ENCODE peak calls at places on chromosomes 4 and X, in five cellular contexts. H is H1, S is A549, K is IMR-90, O is HepG2. J is an unnamed sample.

GRCh38 chrX:119541188-119541587 is 24.0 kb downstream of the STEEP1 start:
- DNase-seq in H (no peak), S (peak; percentile 55), K (peak; percentile 86), O (no peak), J (no peak)

GRCh38 chrX:71579990-71580380 is 1.7 kb downstream of the GCNA start:
- DNase-seq in H (no peak), S (no peak), K (no peak), O (no peak), J (no peak)

GRCh38 chr4:6855692-6856297 is 53.8 kb upstream of the TBC1D14 start:
- DNase-seq in H (no peak), S (peak; percentile 71), K (peak; percentile 93), O (peak; percentile 20), J (no peak)

GRCh38 chrX:15646543-15646942 is 18.1 kb downstream of the CLTRN start:
- DNase-seq in H (no peak), S (no peak), K (no peak), O (no peak), J (no peak)

GRCh38 chr4:2269618-2270163 is 7.8 kb upstream of the MXD4 start:
- DNase-seq in H (no peak), S (no peak), K (no peak), O (no peak), J (no peak)

GRCh38 chr4:114927881-114928280 is 185.5 kb downstream of the NDST4 start:
- DNase-seq in H (no peak), S (no peak), K (no peak), O (no peak), J (no peak)

GRCh38 chr4:78642934-78643333 is 91.4 kb downstream of the ANXA3 start:
- DNase-seq in H (no peak), S (no peak), K (no peak), O (no peak), J (no peak)

GRCh38 chrX:16282209-16282608 is 114.9 kb downstream of the MAGEB17 start:
- DNase-seq in H (no peak), S (no peak), K (no peak), O (no peak), J (no peak)

GRCh38 chr4:118807659-118808058 is 28.3 kb downstream of the SEC24D start:
- DNase-seq in H (no peak), S (no peak), K (no peak), O (no peak), J (no peak)

GRCh38 chr4:53622739-53623151 is 31.5 kb upstream of the LNX1 start:
- DNase-seq in H (no peak), S (no peak), K (peak; percentile 89), O (no peak), J (no peak)

GRCh38 chr4:54696649-54697048 is 38.9 kb downstream of the KIT start:
- DNase-seq in H (no peak), S (no peak), K (no peak), O (no peak), J (no peak)

DNA sequence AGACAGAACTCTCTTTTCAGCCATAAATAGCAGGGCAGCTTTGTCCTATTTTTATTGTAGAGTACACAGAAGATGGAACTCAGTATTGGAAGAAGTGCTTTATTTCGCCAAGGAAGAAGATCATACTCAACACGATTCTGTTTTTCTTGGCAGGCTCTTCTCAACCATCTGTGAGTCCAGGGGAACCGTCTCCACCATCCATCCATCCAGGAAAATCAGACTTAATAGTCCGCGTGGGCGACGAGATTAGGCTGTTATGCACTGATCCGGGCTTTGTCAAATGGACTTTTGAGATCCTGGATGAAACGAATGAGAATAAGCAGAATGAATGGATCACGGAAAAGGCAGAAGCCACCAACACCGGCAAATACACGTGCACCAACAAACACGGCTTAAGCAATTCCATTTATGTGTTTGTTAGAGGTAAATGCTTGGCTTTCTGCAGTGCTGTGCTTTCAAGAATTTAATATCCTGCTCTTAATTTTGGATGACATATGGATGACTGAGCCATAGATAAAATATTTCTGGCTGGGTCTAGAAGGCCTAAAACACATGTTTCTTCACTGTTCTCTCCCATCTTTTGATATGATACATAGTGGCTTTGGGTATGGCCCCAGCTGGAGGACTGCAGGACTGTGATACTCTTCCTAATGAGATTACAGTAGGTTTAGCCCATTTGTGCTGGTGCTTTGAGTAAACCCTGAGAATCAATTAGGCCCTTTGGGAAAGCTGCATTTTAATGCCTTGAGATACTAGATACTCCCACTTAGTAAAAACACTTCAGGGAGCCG is 37.8 kb downstream of the KIT start:
- DNase-seq in H (no peak), S (no peak), K (no peak), O (no peak), J (no peak)
- TF ChIP-seq POLR2A in H (no peak), S (no peak), K (no peak), O (no peak), J (no peak)

GRCh38 chr4:40831462-40831861 is 81.7 kb downstream of the NSUN7 start:
- DNase-seq in H (no peak), S (no peak), K (no peak), O (no peak), J (no peak)
- TF ChIP-seq MAFK in H (no peak), S (no peak), K (no peak), O (no peak), J (no peak)

DNA sequence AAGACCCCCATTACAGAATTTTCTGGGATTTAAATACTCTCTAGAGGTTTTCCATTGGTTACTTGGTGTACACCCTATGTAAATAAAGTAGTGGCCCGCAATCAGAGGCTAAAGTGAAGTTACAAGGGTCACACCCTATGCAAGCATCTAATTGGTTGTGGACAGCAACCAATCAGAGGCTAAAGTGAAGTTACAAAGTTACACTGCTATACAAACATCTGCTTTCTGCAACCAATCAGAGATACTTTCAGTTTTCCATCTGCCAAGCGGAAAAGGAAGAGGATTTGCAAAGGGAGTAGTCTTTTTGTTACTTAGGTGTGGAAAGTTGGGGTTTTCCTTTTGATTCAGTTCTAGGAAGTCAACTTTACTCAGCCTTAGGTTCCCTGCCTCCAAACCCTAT is 2.0 kb upstream of the ATRX start:
- DNase-seq in H (no peak), S (peak; percentile 88), K (peak; percentile 14), O (peak; percentile 86), J (peak; percentile 40)
- TF ChIP-seq POLR2A in H (no peak), S (no peak), K (no peak), O (no peak), J (no peak)

DNA sequence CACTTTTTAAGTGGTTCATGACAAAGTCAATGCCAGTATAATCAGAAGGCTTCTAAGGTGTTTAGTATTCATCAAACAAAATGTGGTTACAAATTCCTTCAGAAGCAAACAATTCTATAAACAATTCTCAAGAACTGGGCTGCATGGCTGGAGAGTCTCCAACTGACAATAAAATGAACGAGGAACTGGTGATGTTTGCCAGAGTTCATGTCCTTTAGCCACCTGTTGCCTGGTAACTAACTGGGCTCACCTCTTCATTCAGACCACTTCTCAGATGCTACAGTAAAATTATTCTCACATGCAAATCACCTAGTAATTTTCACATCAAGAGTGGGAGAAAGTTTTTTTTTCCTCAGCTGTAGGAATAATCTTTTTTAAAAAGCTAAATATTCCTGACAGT is 53.3 kb downstream of the CAMK2D start:
- DNase-seq in H (no peak), S (no peak), K (peak; percentile 29), O (no peak), J (no peak)
- TF ChIP-seq MAFK in H (no peak), S (no peak), K (no peak), O (no peak), J (no peak)

DNA sequence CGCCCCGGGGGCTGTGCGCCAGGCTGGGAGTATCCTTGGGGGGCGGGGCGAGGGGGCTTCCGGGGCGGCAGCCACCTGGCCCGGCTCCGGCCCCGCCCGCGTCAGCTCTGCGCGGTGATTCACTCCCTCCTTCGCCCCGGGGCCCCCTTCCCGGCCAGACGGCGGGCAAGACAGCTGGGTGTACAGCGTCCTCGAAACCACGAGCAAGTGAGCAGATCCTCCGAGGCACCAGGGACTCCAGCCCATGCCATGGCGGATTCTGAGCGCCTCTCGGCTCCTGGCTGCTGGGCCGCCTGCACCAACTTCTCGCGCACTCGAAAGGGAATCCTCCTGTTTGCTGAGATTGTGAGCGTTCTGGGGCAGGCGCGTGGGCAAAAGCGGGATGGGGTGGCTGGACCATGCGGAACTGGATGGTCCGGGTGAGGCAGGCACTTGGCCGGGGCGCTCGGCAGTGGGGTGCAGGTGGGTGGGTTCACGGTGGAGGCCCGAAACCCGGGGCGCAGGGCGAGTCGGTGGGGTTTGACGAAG is at the start of gene PLP2:
- DNase-seq in H (no peak), S (peak; percentile 66), K (peak; percentile 40), O (no peak), J (peak; percentile 64)
- TF ChIP-seq POLR2A in H (no peak), S (peak; percentile 68), K (peak; percentile 60), O (no peak), J (peak; percentile 68)

GRCh38 chr4:98481167-98481566 is 177.2 kb downstream of the TSPAN5 start:
- DNase-seq in H (no peak), S (no peak), K (no peak), O (peak; percentile 3), J (no peak)
- TF ChIP-seq MAFK in H (no peak), S (no peak), K (no peak), O (no peak), J (no peak)

GRCh38 chrX:1391707-1392375 is at the start of gene SLC25A6:
- DNase-seq in H (peak; percentile 94), S (peak; percentile 98), K (peak; percentile 95), O (peak; percentile 92), J (peak; percentile 95)

GRCh38 chrX:1393871-1394615 is 2.1 kb upstream of the SLC25A6 start:
- DNase-seq in H (no peak), S (no peak), K (no peak), O (no peak), J (peak; percentile 18)

GRCh38 chrX:1390621-1391369 is 1.1 kb downstream of the SLC25A6 start:
- DNase-seq in H (no peak), S (no peak), K (no peak), O (no peak), J (no peak)

GRCh38 chrX:1391370-1391706 is 575 bp downstream of the SLC25A6 start:
- DNase-seq in H (peak; percentile 73), S (no peak), K (no peak), O (peak; percentile 79), J (peak; percentile 87)

DNA sequence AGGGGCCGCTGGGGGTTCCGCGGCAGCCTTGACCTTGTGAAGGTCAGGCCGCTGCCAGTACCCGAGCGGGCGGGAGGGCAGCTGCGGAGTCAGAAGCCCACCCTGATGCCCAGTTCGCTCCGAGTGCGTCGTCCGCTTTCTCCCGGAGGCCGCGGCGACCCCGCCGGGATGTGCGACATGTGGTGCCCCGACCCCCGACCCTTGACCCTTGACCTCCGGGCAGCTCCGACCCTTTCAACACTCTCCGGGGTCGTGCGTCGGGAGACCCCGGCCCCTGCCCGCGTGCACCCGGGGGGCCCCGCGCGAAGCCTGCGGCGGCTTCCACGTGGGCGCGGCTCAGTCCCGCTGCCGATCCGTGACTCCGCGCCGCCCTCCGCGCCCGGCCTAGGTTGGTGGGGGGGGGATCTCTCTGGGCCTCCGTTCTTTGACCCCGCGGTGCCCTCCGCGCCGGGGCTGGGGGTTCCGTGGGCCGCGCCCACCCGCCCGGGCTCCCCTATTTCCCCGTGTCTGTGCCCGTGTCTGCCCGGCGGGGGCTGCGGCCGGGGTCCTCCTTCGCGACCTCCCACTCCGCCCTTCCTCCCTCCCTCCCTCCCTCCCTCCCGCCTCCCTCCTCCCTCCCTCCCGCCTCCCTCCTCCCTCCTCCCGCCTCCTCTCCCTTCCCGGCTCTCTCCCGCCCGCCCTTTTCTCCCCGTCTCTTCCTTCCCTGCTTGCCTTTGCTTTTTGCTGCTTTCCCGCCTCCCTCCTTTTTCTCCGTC is 640 bp upstream of the SLC25A6 start:
- DNase-seq in H (no peak), S (peak; percentile 83), K (peak; percentile 52), O (no peak), J (peak; percentile 48)
- TF ChIP-seq POLR2A in H (no peak), S (no peak), K (no peak), O (no peak), J (no peak)

J was measured in K562.